ENCODE peak calls at places on chromosomes 12 and 14, in seven cellular contexts. One of them, this sample, is unnamed.

GRCh38 chr12:632102-632696 is 31.0 kb downstream of the NINJ2 start:
- DNase-seq in testis: no peak
- DNase-seq in astrocyte of the spinal cord: peak
- DNase-seq in tibial artery: no peak
- DNase-seq in epithelial cell of esophagus: peak
- DNase-seq in AG10803: peak
- DNase-seq in AG04450: peak
- DNase-seq in this sample: peak

GRCh38 chr12:46357438-46358324 is 14.9 kb downstream of the SLC38A2 start:
- DNase-seq in tibial artery: no peak
- DNase-seq in AG10803: peak
- DNase-seq in testis: no peak
- DNase-seq in astrocyte of the spinal cord: peak
- DNase-seq in AG04450: peak
- DNase-seq in epithelial cell of esophagus: peak
- DNase-seq in this sample: peak

GRCh38 chr12:132413931-132414588 is 75.9 kb upstream of the FBRSL1 start:
- DNase-seq in epithelial cell of esophagus: no peak
- DNase-seq in astrocyte of the spinal cord: no peak
- DNase-seq in tibial artery: no peak
- DNase-seq in AG04450: no peak
- DNase-seq in testis: no peak
- DNase-seq in AG10803: no peak
- DNase-seq in this sample: no peak

GRCh38 chr14:105374389-105374788 is 23.9 kb upstream of the TEX22 start:
- DNase-seq in AG04450: no peak
- DNase-seq in tibial artery: no peak
- DNase-seq in epithelial cell of esophagus: peak
- DNase-seq in astrocyte of the spinal cord: no peak
- DNase-seq in AG10803: no peak
- DNase-seq in testis: no peak
- DNase-seq in this sample: no peak

GRCh38 chr12:132806857-132807256 is 21.8 kb downstream of the GOLGA3 start:
- DNase-seq in AG04450: no peak
- DNase-seq in tibial artery: no peak
- DNase-seq in testis: no peak
- DNase-seq in astrocyte of the spinal cord: no peak
- DNase-seq in epithelial cell of esophagus: no peak
- DNase-seq in AG10803: no peak
- DNase-seq in this sample: no peak

GRCh38 chr14:36942522-36943245 is 229.7 kb downstream of the SLC25A21 start:
- DNase-seq in astrocyte of the spinal cord: peak
- DNase-seq in AG04450: no peak
- DNase-seq in epithelial cell of esophagus: peak
- DNase-seq in testis: no peak
- DNase-seq in tibial artery: no peak
- DNase-seq in AG10803: peak
- DNase-seq in this sample: no peak

GRCh38 chr14:105041841-105042765 is 21.2 kb upstream of the CDCA4 start:
- DNase-seq in astrocyte of the spinal cord: no peak
- DNase-seq in AG04450: no peak
- DNase-seq in epithelial cell of esophagus: no peak
- DNase-seq in AG10803: no peak
- DNase-seq in testis: no peak
- DNase-seq in tibial artery: no peak
- DNase-seq in this sample: no peak

GRCh38 chr14:69325646-69326265 is 65.8 kb downstream of the GALNT16 start:
- DNase-seq in AG10803: no peak
- DNase-seq in AG04450: no peak
- DNase-seq in epithelial cell of esophagus: no peak
- DNase-seq in testis: no peak
- DNase-seq in tibial artery: peak
- DNase-seq in astrocyte of the spinal cord: no peak
- DNase-seq in this sample: no peak

GRCh38 chr12:62862259-62862881 is 72.6 kb downstream of the PPM1H start:
- DNase-seq in AG04450: no peak
- DNase-seq in testis: no peak
- DNase-seq in epithelial cell of esophagus: peak
- DNase-seq in astrocyte of the spinal cord: peak
- DNase-seq in AG10803: peak
- DNase-seq in tibial artery: no peak
- DNase-seq in this sample: no peak

GRCh38 chr12:10205251-10205807 is 7.3 kb upstream of the GABARAPL1 start:
- DNase-seq in epithelial cell of esophagus: peak
- DNase-seq in astrocyte of the spinal cord: no peak
- DNase-seq in AG04450: no peak
- DNase-seq in tibial artery: no peak
- DNase-seq in testis: no peak
- DNase-seq in AG10803: peak
- DNase-seq in this sample: no peak

GRCh38 chr12:39393179-39393578 is 49.7 kb downstream of the KIF21A start:
- DNase-seq in testis: no peak
- DNase-seq in AG04450: no peak
- DNase-seq in tibial artery: no peak
- DNase-seq in epithelial cell of esophagus: no peak
- DNase-seq in astrocyte of the spinal cord: no peak
- DNase-seq in AG10803: no peak
- DNase-seq in this sample: no peak

GRCh38 chr12:123660328-123660727 is 10.6 kb upstream of the TCTN2 start:
- DNase-seq in AG10803: peak
- DNase-seq in astrocyte of the spinal cord: peak
- DNase-seq in AG04450: peak
- DNase-seq in testis: no peak
- DNase-seq in tibial artery: no peak
- DNase-seq in epithelial cell of esophagus: peak
- DNase-seq in this sample: peak

GRCh38 chr14:39762576-39763401 is 330.6 kb upstream of the FBXO33 start:
- DNase-seq in epithelial cell of esophagus: no peak
- DNase-seq in AG04450: no peak
- DNase-seq in testis: no peak
- DNase-seq in tibial artery: no peak
- DNase-seq in AG10803: no peak
- DNase-seq in astrocyte of the spinal cord: no peak
- DNase-seq in this sample: no peak

GRCh38 chr14:57089901-57090300 is 178.8 kb downstream of the EXOC5 start:
- DNase-seq in astrocyte of the spinal cord: no peak
- DNase-seq in AG10803: no peak
- DNase-seq in testis: no peak
- DNase-seq in tibial artery: no peak
- DNase-seq in AG04450: no peak
- DNase-seq in epithelial cell of esophagus: peak
- DNase-seq in this sample: no peak

GRCh38 chr14:34930591-34931069 is 52.2 kb upstream of the SRP54 start:
- DNase-seq in AG10803: no peak
- DNase-seq in AG04450: no peak
- DNase-seq in testis: no peak
- DNase-seq in epithelial cell of esophagus: no peak
- DNase-seq in astrocyte of the spinal cord: no peak
- DNase-seq in tibial artery: no peak
- DNase-seq in this sample: no peak

DNA sequence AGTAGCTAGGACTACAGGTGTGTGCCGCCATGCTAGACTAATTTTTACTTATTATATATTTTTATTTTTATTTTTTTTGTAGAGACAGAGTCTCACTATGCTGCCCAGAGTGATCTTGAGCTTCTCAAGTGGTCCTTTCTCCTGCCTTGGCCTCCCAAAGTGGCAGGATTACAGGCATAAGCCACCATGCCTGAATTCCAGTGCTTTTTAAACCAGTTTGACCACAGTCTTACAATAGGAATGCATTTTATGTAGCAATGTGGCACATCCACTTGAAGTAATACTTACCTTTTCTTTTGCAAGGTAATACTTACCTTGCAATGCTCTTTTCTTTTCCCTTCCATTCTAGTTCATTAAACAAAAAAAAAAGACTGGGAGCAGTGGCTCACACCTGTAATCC is 38.0 kb upstream of the CPM start:
- DNase-seq in epithelial cell of esophagus: peak
- DNase-seq in tibial artery: no peak
- DNase-seq in AG10803: no peak
- DNase-seq in testis: no peak
- DNase-seq in AG04450: no peak
- DNase-seq in astrocyte of the spinal cord: no peak
- DNase-seq in this sample: no peak
- H3K4me3 ChIP-seq in epithelial cell of esophagus: no peak
- H3K4me3 ChIP-seq in tibial artery: no peak
- H3K4me3 ChIP-seq in AG10803: no peak
- H3K4me3 ChIP-seq in testis: no peak
- H3K4me3 ChIP-seq in AG04450: no peak
- H3K4me3 ChIP-seq in astrocyte of the spinal cord: no peak
- H3K4me3 ChIP-seq in this sample: no peak

DNA sequence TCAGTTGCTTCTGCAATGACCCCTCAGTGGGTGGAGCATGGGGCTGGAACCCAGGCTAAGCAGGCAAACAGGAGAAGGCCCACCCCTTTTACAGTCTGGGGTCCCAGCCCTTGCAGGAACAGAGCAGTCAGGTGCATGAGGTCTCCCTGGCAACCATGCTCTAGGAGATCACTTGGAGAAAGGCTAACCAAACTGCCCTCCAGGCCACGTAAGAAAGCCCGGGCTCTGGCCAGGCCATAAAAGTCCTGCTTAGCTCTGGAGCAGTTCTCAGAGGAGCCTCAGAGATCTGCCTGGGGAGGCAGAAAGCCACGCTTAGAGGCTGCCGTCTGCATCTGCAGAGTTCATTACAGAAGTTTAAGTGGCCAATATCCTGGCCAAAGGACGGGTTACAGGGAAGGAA is 15.0 kb upstream of the TC2N start:
- DNase-seq in AG04450: no peak
- DNase-seq in tibial artery: no peak
- DNase-seq in testis: no peak
- DNase-seq in epithelial cell of esophagus: no peak
- DNase-seq in astrocyte of the spinal cord: no peak
- DNase-seq in AG10803: no peak
- DNase-seq in this sample: no peak
- H3K4me3 ChIP-seq in AG04450: no peak
- H3K4me3 ChIP-seq in tibial artery: no peak
- H3K4me3 ChIP-seq in testis: no peak
- H3K4me3 ChIP-seq in epithelial cell of esophagus: no peak
- H3K4me3 ChIP-seq in astrocyte of the spinal cord: no peak
- H3K4me3 ChIP-seq in AG10803: no peak
- H3K4me3 ChIP-seq in this sample: no peak

GRCh38 chr12:65637774-65638173 is 186.5 kb upstream of the HMGA2 start:
- DNase-seq in AG10803: no peak
- DNase-seq in tibial artery: no peak
- DNase-seq in AG04450: no peak
- DNase-seq in epithelial cell of esophagus: peak
- DNase-seq in testis: no peak
- DNase-seq in astrocyte of the spinal cord: peak
- DNase-seq in this sample: peak

GRCh38 chr12:65643171-65643570 is 181.1 kb upstream of the HMGA2 start:
- DNase-seq in tibial artery: no peak
- DNase-seq in epithelial cell of esophagus: no peak
- DNase-seq in astrocyte of the spinal cord: no peak
- DNase-seq in testis: no peak
- DNase-seq in AG10803: no peak
- DNase-seq in AG04450: no peak
- DNase-seq in this sample: no peak

GRCh38 chr12:65642006-65642695 is 182.1 kb upstream of the HMGA2 start:
- DNase-seq in epithelial cell of esophagus: no peak
- DNase-seq in tibial artery: no peak
- DNase-seq in testis: no peak
- DNase-seq in AG10803: no peak
- DNase-seq in AG04450: no peak
- DNase-seq in astrocyte of the spinal cord: no peak
- DNase-seq in this sample: no peak

GRCh38 chr12:65638324-65638723 is 186.0 kb upstream of the HMGA2 start:
- DNase-seq in epithelial cell of esophagus: no peak
- DNase-seq in astrocyte of the spinal cord: no peak
- DNase-seq in testis: no peak
- DNase-seq in AG04450: no peak
- DNase-seq in tibial artery: no peak
- DNase-seq in AG10803: no peak
- DNase-seq in this sample: no peak

DNA sequence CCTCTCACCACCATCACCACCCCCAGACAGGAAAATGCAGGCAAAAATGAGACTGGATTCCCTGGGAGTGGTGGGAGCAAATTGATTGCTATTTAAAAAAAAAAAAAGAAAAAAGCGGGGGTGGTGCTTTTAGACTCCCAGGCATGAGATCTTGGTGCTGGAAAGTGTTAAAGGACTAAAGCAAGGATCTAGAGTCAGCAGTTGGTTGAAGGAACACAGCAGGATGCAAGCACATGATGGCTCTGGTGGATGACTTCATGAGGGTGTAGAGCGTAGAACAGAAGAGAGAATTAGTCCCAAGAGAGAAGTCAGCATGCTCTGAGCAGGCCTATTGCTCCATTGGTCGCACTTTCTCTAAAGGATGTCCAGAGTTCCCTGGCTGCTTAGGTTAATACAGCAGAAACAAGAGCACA is 183.8 kb upstream of the HMGA2 start:
- DNase-seq in epithelial cell of esophagus: no peak
- DNase-seq in tibial artery: no peak
- DNase-seq in testis: no peak
- DNase-seq in AG10803: peak
- DNase-seq in AG04450: no peak
- DNase-seq in astrocyte of the spinal cord: peak
- DNase-seq in this sample: no peak
- H3K4me3 ChIP-seq in epithelial cell of esophagus: no peak
- H3K4me3 ChIP-seq in tibial artery: no peak
- H3K4me3 ChIP-seq in testis: no peak
- H3K4me3 ChIP-seq in AG10803: no peak
- H3K4me3 ChIP-seq in AG04450: no peak
- H3K4me3 ChIP-seq in astrocyte of the spinal cord: no peak
- H3K4me3 ChIP-seq in this sample: no peak

GRCh38 chr14:85517113-85517688 is 12.7 kb upstream of the FLRT2 start:
- DNase-seq in AG10803: no peak
- DNase-seq in testis: no peak
- DNase-seq in AG04450: no peak
- DNase-seq in epithelial cell of esophagus: peak
- DNase-seq in astrocyte of the spinal cord: no peak
- DNase-seq in tibial artery: no peak
- DNase-seq in this sample: no peak

GRCh38 chr14:85516239-85517112 is 13.5 kb upstream of the FLRT2 start:
- DNase-seq in astrocyte of the spinal cord: peak
- DNase-seq in AG04450: no peak
- DNase-seq in testis: no peak
- DNase-seq in epithelial cell of esophagus: peak
- DNase-seq in AG10803: peak
- DNase-seq in tibial artery: no peak
- DNase-seq in this sample: no peak

GRCh38 chr14:85512491-85512890 is 17.5 kb upstream of the FLRT2 start:
- DNase-seq in astrocyte of the spinal cord: no peak
- DNase-seq in testis: no peak
- DNase-seq in AG04450: no peak
- DNase-seq in tibial artery: no peak
- DNase-seq in epithelial cell of esophagus: no peak
- DNase-seq in AG10803: no peak
- DNase-seq in this sample: no peak

GRCh38 chr14:85519661-85520305 is 10.2 kb upstream of the FLRT2 start:
- DNase-seq in epithelial cell of esophagus: peak
- DNase-seq in testis: no peak
- DNase-seq in AG10803: no peak
- DNase-seq in tibial artery: no peak
- DNase-seq in astrocyte of the spinal cord: peak
- DNase-seq in AG04450: no peak
- DNase-seq in this sample: no peak

DNA sequence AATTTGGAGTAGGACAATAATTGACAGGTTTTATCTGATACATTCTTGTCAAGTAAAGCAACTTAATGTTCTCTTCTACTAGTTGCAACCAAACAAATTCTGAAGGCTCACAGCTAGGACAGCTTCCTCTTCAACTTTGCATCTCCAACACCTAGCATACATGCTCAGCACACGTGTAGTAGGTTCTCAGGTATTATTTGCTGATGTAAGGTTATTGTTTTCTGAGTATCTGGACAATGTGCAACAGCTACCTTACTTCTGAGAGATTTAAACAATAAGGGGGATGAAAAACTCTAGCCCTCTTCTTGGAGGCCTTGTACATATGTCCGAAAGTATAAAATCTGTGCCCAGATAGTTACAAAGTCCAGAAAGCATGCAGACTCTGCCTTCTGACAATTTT is 15.5 kb upstream of the FLRT2 start:
- DNase-seq in testis: no peak
- DNase-seq in epithelial cell of esophagus: no peak
- DNase-seq in AG04450: no peak
- DNase-seq in AG10803: no peak
- DNase-seq in tibial artery: no peak
- DNase-seq in astrocyte of the spinal cord: no peak
- DNase-seq in this sample: no peak
- H3K4me3 ChIP-seq in testis: no peak
- H3K4me3 ChIP-seq in epithelial cell of esophagus: no peak
- H3K4me3 ChIP-seq in AG04450: no peak
- H3K4me3 ChIP-seq in AG10803: no peak
- H3K4me3 ChIP-seq in tibial artery: no peak
- H3K4me3 ChIP-seq in astrocyte of the spinal cord: no peak
- H3K4me3 ChIP-seq in this sample: no peak

This sample was measured in AG04449.